ENCODE peak calls at places on chromosomes 11 and 22, in five cellular contexts. L is HepG2, J is GM12878, G is HCT116, D is SK-N-SH. E is an unnamed sample.

GRCh38 chr22:37927129-37927936 is 21.2 kb downstream of the MICALL1 start:
- DNase-seq in L (no peak), J (no peak), G (no peak), D (peak; percentile 16), E (no peak)

GRCh38 chr11:45662665-45663485 is 2.5 kb downstream of the CHST1 start:
- DNase-seq in J (no peak), L (peak; percentile 20), D (peak; percentile 47), G (no peak), E (peak; percentile 33)

GRCh38 chr22:22527312-22527711 is 7.2 kb upstream of the ZNF280A start:
- DNase-seq in D (no peak), J (no peak), L (no peak), G (no peak), E (peak; percentile 83)

GRCh38 chr11:44978279-44978960 is 27.7 kb upstream of the TP53I11 start:
- DNase-seq in D (no peak), J (no peak), L (no peak), G (no peak), E (no peak)

GRCh38 chr11:116234989-116235567 is 537.7 kb downstream of the BUD13 start:
- DNase-seq in G (no peak), L (no peak), J (no peak), D (no peak), E (no peak)

GRCh38 chr22:42931421-42932196 is 74.5 kb upstream of the ARFGAP3 start:
- DNase-seq in J (peak; percentile 79), G (no peak), L (no peak), D (no peak), E (no peak)

GRCh38 chr11:57542582-57542981 is 5.2 kb downstream of the SMTNL1 start:
- DNase-seq in J (no peak), D (no peak), L (no peak), G (no peak), E (no peak)

GRCh38 chr11:71843858-71844257 is 10.9 kb downstream of the DEFB108B start:
- DNase-seq in G (no peak), J (no peak), L (no peak), D (no peak), E (no peak)

GRCh38 chr11:57781529-57781943 is 19.9 kb downstream of the CTNND1 start:
- DNase-seq in L (no peak), J (no peak), D (no peak), G (peak; percentile 93), E (peak; percentile 38)

GRCh38 chr11:91717169-91717568 is 507.4 kb upstream of the FAT3 start:
- DNase-seq in J (no peak), G (no peak), D (no peak), L (no peak), E (no peak)

GRCh38 chr22:19884954-19885751 is 30.5 kb upstream of the GNB1L start:
- DNase-seq in G (no peak), L (no peak), D (no peak), J (no peak), E (no peak)

GRCh38 chr11:75312346-75312745 is 39.1 kb downstream of the ARRB1 start:
- DNase-seq in J (no peak), G (no peak), D (no peak), L (no peak), E (no peak)

GRCh38 chr11:75313457-75314272 is 37.8 kb downstream of the ARRB1 start:
- DNase-seq in L (no peak), J (no peak), G (no peak), D (no peak), E (peak; percentile 65)

GRCh38 chr11:75314771-75315438 is 36.6 kb downstream of the ARRB1 start:
- DNase-seq in G (no peak), D (no peak), L (no peak), J (no peak), E (no peak)

GRCh38 chr11:75308986-75309385 is 42.5 kb downstream of the ARRB1 start:
- DNase-seq in D (no peak), L (no peak), G (no peak), J (no peak), E (no peak)

GRCh38 chr11:75311858-75312288 is 39.6 kb downstream of the ARRB1 start:
- DNase-seq in D (peak; percentile 54), J (no peak), L (no peak), G (no peak), E (no peak)
- TF ChIP-seq ZBTB33 in D (no peak), J (no peak), L (no peak), G (no peak), E (no peak)

GRCh38 chr11:107157146-107157808 is 139.0 kb upstream of the GUCY1A2 start:
- DNase-seq in D (no peak), L (no peak), J (no peak), G (no peak), E (no peak)
- TF ChIP-seq ZBTB33 in D (no peak), L (no peak), J (no peak), G (no peak), E (no peak)

DNA sequence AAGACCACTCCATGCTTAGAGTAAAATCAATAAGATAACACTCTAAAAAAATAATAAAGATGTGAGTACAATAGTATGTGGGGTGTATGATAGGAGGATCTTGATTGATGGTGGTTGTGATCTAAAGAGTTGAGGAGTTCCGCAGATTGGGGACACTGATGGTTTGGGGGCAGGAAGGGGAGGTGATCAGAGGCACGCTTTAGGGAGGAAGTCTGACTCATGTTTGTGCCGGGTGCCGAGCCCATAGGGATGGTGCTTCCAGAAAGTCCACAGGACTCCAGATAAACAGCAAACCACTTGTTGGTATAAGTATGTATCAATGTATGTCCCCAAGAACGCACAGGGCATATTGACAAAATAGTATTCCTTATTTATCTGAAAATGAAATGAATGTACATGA is 27.5 kb downstream of the LINC01488 start:
- DNase-seq in J (no peak), G (no peak), L (no peak), D (no peak), E (no peak)
- TF ChIP-seq ZBTB33 in J (no peak), G (no peak), L (no peak), D (no peak), E (no peak)

DNA sequence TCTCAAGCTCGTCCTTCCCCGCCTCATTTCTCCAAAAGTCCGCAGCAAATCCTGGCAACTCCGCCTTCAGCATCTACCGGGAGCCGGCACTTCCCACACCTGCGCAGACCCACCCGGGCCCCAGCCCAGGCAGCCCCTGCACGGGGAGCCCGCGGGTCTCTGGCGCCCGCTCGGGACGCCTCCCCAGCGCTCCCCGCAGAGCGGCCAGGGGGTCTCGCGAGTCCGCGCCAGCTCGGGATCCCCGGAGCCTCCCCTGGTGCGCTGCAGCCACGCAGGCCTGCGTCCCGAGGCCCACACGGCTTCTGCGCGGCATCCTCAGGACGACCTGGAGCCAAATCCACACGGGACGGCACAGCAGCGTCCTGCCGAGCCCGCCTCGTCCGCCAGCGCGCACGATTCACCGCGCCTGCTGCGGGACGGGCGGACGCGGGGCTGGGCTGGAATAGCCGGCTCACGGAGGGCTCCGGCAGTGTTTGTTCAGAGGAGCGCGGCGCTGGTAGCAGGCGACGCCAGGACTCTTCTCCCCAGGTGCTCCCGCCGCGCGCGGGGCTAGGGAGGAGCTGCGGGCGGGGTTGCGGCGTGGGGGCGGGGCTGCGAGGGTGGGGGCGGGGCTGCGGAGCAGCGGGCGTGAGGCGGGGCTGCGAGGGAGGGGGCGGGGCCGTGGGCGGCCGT is 810 bp upstream of the PHRF1 start:
- DNase-seq in D (no peak), L (peak; percentile 59), G (peak; percentile 24), J (no peak), E (peak; percentile 92)
- TF ChIP-seq ZBTB33 in D (no peak), L (no peak), G (no peak), J (no peak), E (no peak)

DNA sequence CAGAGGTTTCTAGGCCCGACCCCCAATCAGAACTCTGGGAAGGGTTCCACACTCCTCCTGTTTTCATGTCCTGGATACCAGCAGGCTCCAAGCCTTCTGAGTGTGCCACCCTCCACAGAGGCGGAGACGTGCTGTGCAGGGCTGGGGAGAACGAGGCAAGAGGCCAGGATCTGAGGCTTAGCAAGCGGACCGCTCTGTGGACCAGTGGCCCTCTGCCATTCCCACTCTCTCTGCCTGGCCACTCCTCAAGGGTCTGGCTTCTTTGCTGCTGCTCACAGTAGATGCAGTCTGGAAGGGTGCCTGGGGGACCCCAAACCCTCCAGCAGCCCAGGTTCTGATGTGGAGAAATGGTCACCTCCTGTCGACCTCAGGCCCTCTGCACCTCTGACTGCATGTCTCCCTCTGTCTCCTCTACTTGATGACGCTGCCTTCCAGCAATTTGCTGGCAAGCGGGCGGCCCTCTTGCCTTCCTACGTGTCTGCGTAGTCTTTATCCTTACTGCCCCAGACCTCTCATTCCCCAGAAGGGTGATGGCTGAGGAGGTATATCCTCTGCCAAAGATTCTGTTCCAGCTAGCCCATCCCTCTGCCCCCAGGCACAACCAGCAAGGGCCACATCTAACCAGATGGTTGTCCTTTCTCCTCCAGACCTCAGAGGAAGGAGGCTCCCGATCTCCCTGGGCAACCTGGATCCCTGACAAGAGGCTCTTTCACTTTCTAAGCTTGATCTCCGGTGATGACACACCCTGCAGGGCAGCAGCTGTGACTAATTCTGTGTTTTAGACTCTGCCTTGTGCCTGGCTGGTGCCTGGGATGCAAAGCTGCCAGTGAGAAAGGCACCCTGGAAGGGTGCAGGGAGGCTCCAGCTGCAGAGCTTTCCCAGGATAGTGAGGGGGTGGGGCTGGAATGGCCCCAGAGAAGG is 87.3 kb downstream of the NAT10 start:
- DNase-seq in G (peak; percentile 60), L (no peak), J (no peak), D (peak; percentile 69), E (no peak)
- TF ChIP-seq ZBTB33 in G (no peak), L (no peak), J (no peak), D (no peak), E (no peak)

DNA sequence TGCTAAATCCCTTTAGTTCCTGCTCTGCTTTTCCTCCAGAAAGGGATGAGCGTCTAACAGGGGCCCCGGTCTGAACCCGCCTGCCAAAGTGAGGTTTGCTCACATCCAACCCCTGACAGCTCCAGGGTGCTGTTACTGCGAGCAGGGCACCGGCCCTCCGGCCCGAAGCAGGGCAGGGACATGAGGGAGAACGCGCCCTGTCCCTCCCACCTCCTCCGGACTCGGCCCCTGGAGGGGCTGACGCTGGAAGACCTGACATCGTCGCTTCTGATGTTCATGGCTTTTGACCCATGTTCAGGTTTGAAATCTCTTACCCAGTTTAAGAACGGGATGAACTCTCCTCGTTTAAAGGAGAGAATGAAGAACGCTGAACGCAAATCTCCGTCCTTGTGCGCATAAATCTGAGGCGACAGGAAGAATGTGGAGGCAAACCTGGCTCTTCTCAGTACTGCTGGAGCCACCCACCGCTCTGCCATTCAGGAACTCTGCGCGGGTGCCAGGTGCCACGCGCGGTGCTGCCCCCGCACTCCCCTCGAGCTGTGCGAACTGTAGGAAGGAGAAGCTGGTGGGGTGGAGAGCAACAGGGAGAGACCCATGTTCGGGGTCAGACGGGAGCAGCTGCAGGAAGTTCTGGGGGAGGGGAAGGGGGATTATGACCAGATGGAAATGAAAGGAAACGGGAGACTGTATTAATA is 819 bp upstream of the EEF1G start:
- DNase-seq in L (no peak), G (no peak), J (no peak), D (peak; percentile 67), E (peak; percentile 52)
- TF ChIP-seq ZBTB33 in L (no peak), G (no peak), J (no peak), D (no peak), E (no peak)

DNA sequence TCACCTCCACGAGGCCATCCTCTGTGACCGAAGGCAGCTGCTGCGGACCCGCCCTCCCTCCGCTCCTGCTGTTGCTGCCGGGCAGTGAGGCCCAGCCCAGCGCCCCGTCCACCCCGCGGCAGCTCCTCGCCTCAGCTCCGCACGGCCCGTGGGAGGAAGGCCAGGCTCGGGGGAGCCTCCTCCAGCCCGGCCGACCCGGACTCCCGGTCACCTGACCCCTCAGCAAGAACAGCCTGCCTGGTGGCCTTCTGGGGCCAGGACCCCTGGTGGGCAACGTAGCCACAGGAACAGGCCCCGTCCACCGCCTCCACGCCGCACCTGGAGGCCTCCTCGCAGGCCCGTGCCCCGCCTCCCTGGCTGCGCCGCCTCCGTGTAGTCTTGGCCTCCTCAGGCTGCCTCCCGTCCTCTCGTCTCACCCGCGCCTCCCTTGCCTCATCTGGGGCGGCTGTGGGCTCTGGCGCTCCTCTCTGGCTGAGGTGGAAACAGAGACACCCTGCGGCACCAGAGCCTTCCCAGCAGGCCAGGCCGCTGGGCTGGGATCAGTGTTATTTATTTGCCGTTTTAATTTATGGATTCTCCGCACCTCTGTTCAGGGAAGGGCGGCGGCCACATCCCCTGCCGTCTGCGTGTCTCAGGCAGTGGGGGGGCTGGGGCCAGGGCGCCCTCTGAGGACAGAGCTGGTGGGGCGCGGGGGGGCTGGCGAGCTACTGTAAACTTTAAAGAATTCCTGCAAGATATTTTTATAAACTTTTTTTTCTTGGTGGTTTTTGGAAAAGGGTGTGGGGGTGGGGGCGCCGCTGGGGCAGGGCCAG is 25.4 kb downstream of the MOB2 start:
- DNase-seq in D (no peak), J (no peak), L (no peak), G (no peak), E (no peak)
- TF ChIP-seq ZBTB33 in D (no peak), J (no peak), L (no peak), G (no peak), E (no peak)